ENCODE peak calls at places on chromosomes 12 and 14, in nine cellular contexts. B is foreskin fibroblast, Z is esophagus squamous epithelium, L is astrocyte of the cerebellum, X is GM06990, K is neural progenitor cell, G is uterus, S is IMR-90, R is fibroblast of mammary gland. T is an unnamed sample.

GRCh38 chr14:52115286-52115685 is 46.4 kb upstream of the NID2 start:
- DNase-seq in X (no peak), B (no peak), S (no peak), Z (no peak), K (no peak), R (no peak), G (no peak), L (no peak), T (no peak)

GRCh38 chr14:74217672-74218448 is 21.4 kb upstream of the VSX2 start:
- DNase-seq in S (peak), Z (no peak), K (peak), X (peak), R (peak), L (peak), G (peak), B (peak), T (peak)

GRCh38 chr14:105169776-105170655 is 1.4 kb upstream of the JAG2 start:
- DNase-seq in G (no peak), S (no peak), Z (no peak), X (no peak), R (no peak), B (no peak), K (no peak), L (no peak), T (no peak)

GRCh38 chr14:85453401-85453800 is 76.5 kb upstream of the FLRT2 start:
- DNase-seq in X (no peak), K (no peak), S (no peak), L (no peak), Z (no peak), R (no peak), B (no peak), G (no peak), T (no peak)

GRCh38 chr14:67045440-67045839 is 143.8 kb upstream of the GARIN2 start:
- DNase-seq in R (no peak), K (no peak), B (no peak), X (no peak), G (no peak), Z (no peak), S (no peak), L (no peak), T (no peak)

GRCh38 chr12:130461868-130462557 is 124.3 kb downstream of the PIWIL1 start:
- DNase-seq in R (no peak), L (no peak), B (no peak), S (no peak), Z (no peak), X (no peak), K (peak), G (no peak), T (no peak)

GRCh38 chr14:78950654-78951053 is 780.5 kb downstream of the NRXN3 start:
- DNase-seq in L (no peak), S (peak), X (no peak), G (no peak), R (peak), K (no peak), B (peak), Z (no peak), T (no peak)

GRCh38 chr14:75205586-75205985 is 29.2 kb upstream of the TMED10 start:
- DNase-seq in K (no peak), L (no peak), R (peak), S (peak), X (no peak), B (peak), Z (no peak), G (no peak), T (no peak)

GRCh38 chr14:100213587-100213955 is 25.4 kb upstream of the YY1 start:
- DNase-seq in Z (no peak), S (no peak), L (no peak), K (no peak), B (no peak), R (no peak), X (no peak), G (no peak), T (no peak)

GRCh38 chr14:94005324-94005723 is 8.2 kb downstream of the CCDC197 start:
- DNase-seq in S (no peak), Z (no peak), K (no peak), G (no peak), L (no peak), R (no peak), B (peak), X (no peak), T (no peak)

GRCh38 chr12:95611676-95612309 is 60.5 kb upstream of the USP44 start:
- DNase-seq in G (no peak), Z (no peak), R (no peak), K (no peak), S (peak), B (peak), X (no peak), L (no peak), T (no peak)

GRCh38 chr14:79516009-79516408 is 695.3 kb downstream of the DIO2 start:
- DNase-seq in G (no peak), S (no peak), Z (no peak), R (no peak), K (peak), L (no peak), X (no peak), B (no peak), T (no peak)

GRCh38 chr12:121175383-121176119 is 34.4 kb upstream of the P2RX4 start:
- DNase-seq in L (no peak), K (no peak), Z (no peak), B (peak), G (no peak), R (peak), S (no peak), X (no peak), T (no peak)

GRCh38 chr12:9975614-9976013 is 4.4 kb downstream of the CLEC12A start:
- DNase-seq in G (no peak), B (no peak), S (no peak), X (no peak), R (no peak), L (no peak), K (no peak), Z (no peak), T (no peak)

GRCh38 chr14:74401504-74402241 is 24.3 kb downstream of the SYNDIG1L start:
- DNase-seq in B (peak), Z (peak), R (no peak), X (peak), G (no peak), L (no peak), K (peak), S (no peak), T (peak)

GRCh38 chr14:68669101-68669500 is 123.8 kb downstream of the ZFP36L1 start:
- DNase-seq in K (no peak), L (no peak), R (no peak), X (no peak), S (no peak), B (peak), G (no peak), Z (no peak), T (no peak)

GRCh38 chr14:31047503-31047902 is 21.3 kb upstream of the STRN3 start:
- DNase-seq in G (no peak), S (no peak), Z (no peak), R (no peak), K (no peak), B (no peak), X (no peak), L (no peak), T (no peak)

GRCh38 chr14:50031534-50032313 is 84.6 kb downstream of the VCPKMT start:
- DNase-seq in K (no peak), B (no peak), X (no peak), G (no peak), L (no peak), S (peak), Z (no peak), R (peak), T (no peak)

GRCh38 chr14:99207456-99207855 is 64.5 kb downstream of the BCL11B start:
- DNase-seq in L (no peak), K (no peak), S (no peak), Z (no peak), R (no peak), X (no peak), B (no peak), G (no peak), T (no peak)

GRCh38 chr14:94543450-94544123 is 17.7 kb upstream of the SERPINA4 start:
- DNase-seq in G (no peak), R (no peak), L (no peak), S (no peak), Z (no peak), K (peak), X (no peak), B (no peak), T (no peak)

GRCh38 chr12:77493311-77493710 is 337.4 kb upstream of the NAV3 start:
- DNase-seq in R (peak), S (no peak), K (no peak), L (no peak), B (peak), X (no peak), Z (no peak), G (no peak), T (no peak)

GRCh38 chr14:61203059-61203753 is 77.9 kb downstream of the TMEM30B start:
- DNase-seq in S (no peak), K (no peak), X (no peak), R (no peak), Z (no peak), L (no peak), G (no peak), B (no peak), T (no peak)

GRCh38 chr14:37924622-37925021 is 283.1 kb upstream of the SSTR1 start:
- DNase-seq in L (no peak), S (no peak), K (no peak), G (no peak), R (no peak), Z (no peak), B (no peak), X (no peak), T (no peak)

GRCh38 chr14:61186793-61187641 is 94.1 kb downstream of the TMEM30B start:
- DNase-seq in R (no peak), K (peak), L (no peak), S (no peak), G (peak), B (peak), Z (no peak), X (no peak), T (no peak)

GRCh38 chr14:22530101-22530500 is 58.9 kb downstream of the DAD1 start:
- DNase-seq in G (no peak), B (no peak), X (no peak), S (no peak), L (no peak), K (no peak), Z (no peak), R (no peak), T (no peak)

GRCh38 chr14:24324024-24324423 is 10.8 kb downstream of the ADCY4 start:
- DNase-seq in S (no peak), K (no peak), Z (no peak), G (no peak), X (no peak), L (no peak), B (no peak), R (no peak), T (no peak)

GRCh38 chr12:122282066-122282465 is 15.8 kb upstream of the VPS33A start:
- DNase-seq in S (peak), B (peak), X (no peak), L (peak), G (no peak), K (peak), R (peak), Z (no peak), T (no peak)

DNA sequence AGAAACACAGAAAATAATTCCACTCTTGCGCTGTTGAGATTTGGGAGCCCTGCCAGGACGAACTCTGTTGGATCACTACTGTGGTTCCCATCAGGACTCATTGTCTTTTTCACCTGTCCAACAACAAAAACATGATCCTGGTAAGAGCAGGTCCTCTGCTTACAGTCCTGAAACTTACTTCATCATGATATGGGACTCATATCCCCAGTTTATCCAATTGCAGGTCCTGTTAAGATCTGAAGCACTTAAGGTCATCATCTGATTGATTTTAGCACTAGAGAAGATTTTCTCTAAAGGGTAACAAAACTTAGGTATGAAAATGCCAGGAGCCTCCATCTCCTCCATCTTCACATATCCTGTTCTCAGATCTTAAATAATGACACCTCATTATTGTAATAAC is at the start of gene OR6S1:
- DNase-seq in G (no peak), Z (no peak), X (no peak), R (no peak), B (no peak), S (no peak), K (no peak), L (no peak), T (no peak)
- H3K4me3 ChIP-seq in G (no peak), Z (no peak), X (no peak), R (no peak), B (no peak), S (no peak), K (no peak), L (no peak), T (no peak)

DNA sequence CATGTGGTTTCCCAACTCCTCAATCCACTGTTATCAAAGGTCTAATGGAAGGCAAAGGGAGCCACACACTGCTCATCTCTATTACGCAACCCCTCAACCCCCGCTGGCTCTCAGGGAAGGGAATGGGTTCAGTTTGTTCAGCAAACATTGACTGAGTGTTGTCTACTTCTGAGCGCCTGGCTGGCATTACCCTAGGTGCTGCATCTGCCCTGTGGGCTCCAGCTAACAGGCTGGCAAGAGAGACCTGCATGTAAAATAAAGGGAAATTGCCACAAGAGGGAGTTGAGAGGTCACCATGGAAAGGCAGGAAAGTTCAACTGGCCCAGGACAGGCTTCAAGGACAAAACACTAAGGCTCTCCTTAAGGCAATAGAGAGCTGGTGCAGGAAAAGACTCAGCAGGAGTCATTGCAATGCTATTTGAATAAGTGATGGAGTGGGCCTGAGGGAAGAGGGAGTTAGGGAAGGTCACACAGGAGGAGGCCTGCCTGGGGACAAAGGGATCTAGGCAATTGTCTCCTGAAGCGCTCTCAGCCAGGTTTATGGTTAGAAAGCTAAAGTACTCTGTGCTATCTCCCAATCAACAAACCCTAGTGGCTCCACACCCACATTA is 5.5 kb upstream of the ZNF740 start:
- DNase-seq in L (no peak), S (peak), B (peak), G (peak), X (no peak), Z (no peak), R (peak), K (peak), T (no peak)
- TF ChIP-seq CTCF in L (peak), S (no peak), B (peak), G (no peak), X (peak), Z (peak), R (peak), K (peak), T (no peak)

GRCh38 chr12:132226604-132227003 is 82.3 kb downstream of the NOC4L start:
- DNase-seq in L (no peak), Z (no peak), S (no peak), B (no peak), R (no peak), G (no peak), X (no peak), K (no peak), T (no peak)
- H3K4me3 ChIP-seq in L (no peak), Z (no peak), S (no peak), B (no peak), R (no peak), G (no peak), X (no peak), K (no peak), T (no peak)

DNA sequence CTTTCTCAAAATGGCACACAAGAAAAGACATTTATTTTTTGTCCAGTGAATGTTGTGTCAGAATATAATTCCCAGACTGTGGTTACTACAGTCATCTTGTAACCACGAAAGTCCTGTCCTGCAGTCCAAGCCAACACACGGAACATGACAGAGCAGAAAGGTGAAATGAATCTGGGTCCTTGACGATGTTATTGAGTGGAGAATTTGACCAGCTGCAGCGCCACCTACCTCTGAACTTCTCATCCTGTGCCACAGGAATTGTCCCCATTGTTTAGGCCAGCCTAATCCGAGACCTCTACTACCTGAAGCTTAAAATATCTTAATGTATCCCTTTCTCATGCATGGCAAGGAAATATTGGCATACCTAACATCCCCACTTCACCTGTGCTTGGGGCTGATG is 64.1 kb upstream of the OTX2 start:
- DNase-seq in B (no peak), G (no peak), K (peak), Z (no peak), R (peak), L (no peak), S (no peak), X (no peak), T (no peak)
- TF ChIP-seq CTCF in B (no peak), G (no peak), K (peak), Z (no peak), R (peak), L (no peak), S (peak), X (peak), T (peak)

T was measured in GM12864.